ENCODE peak calls at places on chromosomes 2 and 18, in ten cellular contexts. J is transverse colon, P is uterus, M is A549, B is breast epithelium, Y is body of pancreas, W is HCT116, A is IMR-90, X is H54, S is endothelial cell of umbilical vein. O is an unnamed sample.

GRCh38 chr2:12861344-12861942 is 144.7 kb downstream of the TRIB2 start:
- DNase-seq in J (no peak), P (no peak), M (no peak), B (no peak), Y (no peak), W (no peak), A (peak; percentile 78), X (peak; percentile 14), S (peak; percentile 14), O (no peak)

GRCh38 chr18:30361864-30362540 is 680.5 kb downstream of the DSC3 start:
- DNase-seq in J (no peak), P (no peak), M (no peak), B (no peak), Y (no peak), W (no peak), A (no peak), X (no peak), S (no peak), O (no peak)

GRCh38 chr2:60821133-60821469 is 60.3 kb upstream of the REL start:
- DNase-seq in J (no peak), P (no peak), M (no peak), B (no peak), Y (no peak), W (no peak), A (no peak), X (no peak), S (no peak), O (no peak)

GRCh38 chr2:150767924-150768801 is 280.7 kb upstream of the RND3 start:
- DNase-seq in J (no peak), P (no peak), M (no peak), B (no peak), Y (no peak), W (no peak), A (no peak), X (no peak), S (no peak), O (no peak)

GRCh38 chr2:240560084-240560479 is at the start of gene DUSP28:
- DNase-seq in J (peak; percentile 94), P (peak; percentile 82), M (peak; percentile 93), B (peak; percentile 86), Y (peak; percentile 95), W (peak; percentile 72), A (peak; percentile 80), X (peak; percentile 95), S (peak; percentile 89), O (peak; percentile 95)

GRCh38 chr2:222404126-222404891 is 20.0 kb upstream of the SGPP2 start:
- DNase-seq in J (peak; percentile 10), P (no peak), M (no peak), B (no peak), Y (peak; percentile 58), W (no peak), A (no peak), X (no peak), S (no peak), O (peak; percentile 5)

GRCh38 chr2:101188683-101189405 is 37.7 kb upstream of the TBC1D8 start:
- DNase-seq in J (peak; percentile 49), P (no peak), M (peak; percentile 48), B (no peak), Y (no peak), W (peak; percentile 21), A (peak; percentile 44), X (peak; percentile 45), S (peak; percentile 41), O (no peak)

GRCh38 chr2:1738646-1739302 is 5.5 kb downstream of the PXDN start:
- DNase-seq in J (no peak), P (peak; percentile 15), M (no peak), B (no peak), Y (no peak), W (no peak), A (no peak), X (no peak), S (no peak), O (no peak)

GRCh38 chr2:227774011-227774624 is 28.4 kb downstream of the SCYGR8 start:
- DNase-seq in J (no peak), P (no peak), M (peak; percentile 26), B (no peak), Y (no peak), W (peak; percentile 8), A (no peak), X (no peak), S (peak; percentile 22), O (no peak)

GRCh38 chr2:48601349-48601748 is 16.3 kb upstream of the GTF2A1L start:
- DNase-seq in J (peak; percentile 14), P (no peak), M (peak; percentile 42), B (no peak), Y (peak; percentile 7), W (peak; percentile 41), A (peak; percentile 41), X (no peak), S (no peak), O (peak; percentile 71)

GRCh38 chr18:25019086-25019860 is 332.7 kb downstream of the ZNF521 start:
- DNase-seq in J (no peak), P (no peak), M (no peak), B (no peak), Y (no peak), W (no peak), A (no peak), X (no peak), S (no peak), O (no peak)

GRCh38 chr18:9950289-9951016 is 36.6 kb downstream of the VAPA start:
- DNase-seq in J (no peak), P (no peak), M (no peak), B (no peak), Y (no peak), W (no peak), A (peak; percentile 54), X (no peak), S (no peak), O (peak; percentile 54)

GRCh38 chr2:13605266-13605665 is 888.5 kb downstream of the TRIB2 start:
- DNase-seq in J (no peak), P (no peak), M (no peak), B (no peak), Y (no peak), W (no peak), A (no peak), X (no peak), S (no peak), O (no peak)

GRCh38 chr2:217440000-217440399 is 562.8 kb downstream of the TNS1 start:
- DNase-seq in J (no peak), P (no peak), M (no peak), B (no peak), Y (no peak), W (no peak), A (peak; percentile 22), X (no peak), S (no peak), O (no peak)

GRCh38 chr2:126657146-126657635 is 1.2 kb downstream of the GYPC start:
- DNase-seq in J (peak; percentile 76), P (peak; percentile 65), M (no peak), B (peak; percentile 31), Y (peak; percentile 63), W (no peak), A (peak; percentile 98), X (peak; percentile 68), S (no peak), O (peak; percentile 79)

GRCh38 chr2:126657636-126658315 is 1.8 kb downstream of the GYPC start:
- DNase-seq in J (peak; percentile 77), P (peak; percentile 86), M (peak; percentile 5), B (peak; percentile 60), Y (peak; percentile 80), W (peak; percentile 63), A (peak; percentile 99), X (peak; percentile 94), S (peak; percentile 73), O (peak; percentile 91)

GRCh38 chr2:126655066-126655465 is 892 bp upstream of the GYPC start:
- DNase-seq in J (no peak), P (no peak), M (no peak), B (no peak), Y (no peak), W (no peak), A (peak; percentile 20), X (no peak), S (no peak), O (peak; percentile 56)

GRCh38 chr2:126656311-126657145 is 570 bp downstream of the GYPC start:
- DNase-seq in J (peak; percentile 35), P (peak; percentile 32), M (no peak), B (no peak), Y (no peak), W (no peak), A (peak; percentile 31), X (no peak), S (no peak), O (peak; percentile 66)

DNA sequence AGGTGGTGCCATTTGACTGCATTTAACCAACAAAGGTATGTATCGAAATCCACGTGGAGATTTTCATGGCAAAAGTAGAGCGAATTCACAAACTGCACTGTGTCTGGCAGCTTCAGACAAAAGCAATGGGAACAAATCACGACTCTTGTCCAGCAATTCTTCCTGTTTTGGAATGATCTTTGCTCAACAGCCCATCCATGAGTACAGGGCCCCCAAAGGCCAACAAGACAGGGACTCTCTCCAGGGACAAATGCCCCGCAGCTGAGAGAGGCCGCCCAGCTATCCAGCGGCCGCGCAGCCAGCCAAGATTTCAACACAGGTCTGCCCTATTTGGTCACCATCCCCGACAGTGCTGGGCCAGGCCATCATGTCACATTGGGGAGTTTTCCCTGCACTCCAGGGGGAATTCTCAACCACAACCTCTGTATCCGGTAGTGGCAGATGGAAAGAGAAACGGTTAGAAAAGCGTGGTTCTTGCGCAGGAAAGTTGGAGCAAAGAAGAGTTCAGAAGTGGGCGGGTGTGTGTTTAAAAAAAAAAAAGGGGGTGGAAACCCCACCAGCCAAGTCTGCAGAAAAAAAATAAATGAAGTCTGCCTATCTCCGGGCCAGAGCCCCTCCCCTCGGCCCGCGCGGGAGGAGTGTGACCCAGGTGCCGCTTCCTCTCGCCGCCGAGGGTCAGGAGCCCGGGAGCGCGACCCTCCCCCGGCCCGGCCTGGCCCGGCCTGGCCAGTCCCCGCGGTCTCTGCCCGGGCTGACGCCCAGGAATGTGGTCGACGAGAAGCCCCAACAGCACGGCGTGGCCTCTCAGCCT is at the start of gene GYPC:
- DNase-seq in J (peak; percentile 55), P (peak; percentile 74), M (no peak), B (peak; percentile 78), Y (peak; percentile 71), W (no peak), A (peak; percentile 82), X (no peak), S (no peak), O (peak; percentile 88)
- TF ChIP-seq POLR2A in J (peak; percentile 32), P (no peak), M (no peak), B (no peak), Y (peak; percentile 50), W (no peak), A (no peak), X (no peak), S (no peak), O (peak; percentile 79)

GRCh38 chr18:77067315-77068061 is 65.1 kb downstream of the MBP start:
- DNase-seq in J (peak; percentile 63), P (peak; percentile 74), M (peak; percentile 93), B (no peak), Y (peak; percentile 71), W (peak; percentile 75), A (peak; percentile 96), X (no peak), S (peak; percentile 86), O (peak; percentile 62)
- TF ChIP-seq POLR2A in J (no peak), P (no peak), M (no peak), B (no peak), Y (no peak), W (no peak), A (no peak), X (no peak), S (no peak), O (peak; percentile 52)

GRCh38 chr2:234377761-234378341 is 119.0 kb downstream of the ARL4C start:
- DNase-seq in J (no peak), P (no peak), M (no peak), B (no peak), Y (no peak), W (no peak), A (peak; percentile 74), X (no peak), S (no peak), O (no peak)
- TF ChIP-seq POLR2A in J (no peak), P (no peak), M (no peak), B (no peak), Y (no peak), W (no peak), A (no peak), X (no peak), S (no peak), O (no peak)

GRCh38 chr2:46697830-46698323 is 217.7 kb downstream of the MCFD2 start:
- DNase-seq in J (peak; percentile 14), P (no peak), M (no peak), B (no peak), Y (no peak), W (no peak), A (no peak), X (no peak), S (no peak), O (no peak)
- TF ChIP-seq POLR2A in J (no peak), P (no peak), M (no peak), B (no peak), Y (no peak), W (no peak), A (no peak), X (no peak), S (no peak), O (no peak)

O was measured in erythroblast.